ENCODE peak calls at places on chromosomes 3 and 15, in five cellular contexts. J, L, C, Y and F are unnamed samples.

GRCh38 chr15:63491979-63492378 is 12.4 kb upstream of the USP3 start:
- DNase-seq in J (no peak), L (no peak), C (peak; percentile 44), Y (no peak), F (no peak)

GRCh38 chr3:21846976-21847375 is 96.0 kb upstream of the ZNF385D start:
- DNase-seq in J (no peak), L (no peak), C (no peak), Y (no peak), F (no peak)

GRCh38 chr15:55789066-55789660 is 46.2 kb upstream of the PRTG start:
- DNase-seq in J (no peak), L (peak; percentile 36), C (peak; percentile 87), Y (no peak), F (no peak)

GRCh38 chr3:24551626-24552025 is 57.0 kb upstream of the THRB start:
- DNase-seq in J (no peak), L (no peak), C (no peak), Y (no peak), F (no peak)

GRCh38 chr3:62084558-62084957 is 288.8 kb downstream of the FEZF2 start:
- DNase-seq in J (no peak), L (peak; percentile 37), C (no peak), Y (no peak), F (peak; percentile 30)

GRCh38 chr15:65747265-65747664 is 44.8 kb downstream of the DENND4A start:
- DNase-seq in J (no peak), L (no peak), C (no peak), Y (no peak), F (no peak)

GRCh38 chr3:108293858-108294257 is 2.5 kb upstream of the HHLA2 start:
- DNase-seq in J (no peak), L (no peak), C (no peak), Y (no peak), F (no peak)

GRCh38 chr3:127779747-127780146 is 42.6 kb downstream of the MGLL start:
- DNase-seq in J (no peak), L (no peak), C (no peak), Y (no peak), F (peak; percentile 84)

GRCh38 chr3:122668930-122669730 is 11.5 kb upstream of the PARP14 start:
- DNase-seq in J (no peak), L (peak; percentile 84), C (no peak), Y (no peak), F (no peak)

GRCh38 chr3:82802501-82802900 is 1041.1 kb upstream of the GBE1 start:
- DNase-seq in J (no peak), L (no peak), C (no peak), Y (no peak), F (no peak)

GRCh38 chr15:74382004-74382816 is 14.8 kb upstream of the CYP11A1 start:
- DNase-seq in J (peak; percentile 75), L (peak; percentile 98), C (peak; percentile 97), Y (no peak), F (peak; percentile 69)

GRCh38 chr15:57328479-57329250 is 47.6 kb upstream of the CGNL1 start:
- DNase-seq in J (no peak), L (no peak), C (no peak), Y (no peak), F (no peak)

GRCh38 chr3:195583831-195584542 is at the start of gene APOD:
- DNase-seq in J (peak; percentile 80), L (peak; percentile 33), C (no peak), Y (no peak), F (peak; percentile 48)

GRCh38 chr3:4421121-4421520 is 45.9 kb downstream of the SUMF1 start:
- DNase-seq in J (no peak), L (no peak), C (no peak), Y (no peak), F (no peak)

GRCh38 chr3:39208463-39209055 is 16.2 kb upstream of the XIRP1 start:
- DNase-seq in J (peak; percentile 52), L (peak; percentile 51), C (peak; percentile 87), Y (no peak), F (peak; percentile 73)

GRCh38 chr15:80835338-80835737 is 56.2 kb downstream of the CEMIP start:
- DNase-seq in J (no peak), L (no peak), C (peak; percentile 84), Y (no peak), F (no peak)

GRCh38 chr15:20386198-20386597 is 155.4 kb downstream of the GOLGA6L6 start:
- DNase-seq in J (no peak), L (no peak), C (no peak), Y (no peak), F (no peak)

GRCh38 chr15:63481105-63481810 is 23.1 kb upstream of the USP3 start:
- DNase-seq in J (no peak), L (peak; percentile 45), C (peak; percentile 50), Y (no peak), F (no peak)

GRCh38 chr15:75502360-75502759 is 50.9 kb upstream of the SIN3A start:
- DNase-seq in J (no peak), L (no peak), C (no peak), Y (no peak), F (no peak)

GRCh38 chr15:52673734-52674133 is 5.5 kb downstream of the ATOSA start:
- DNase-seq in J (no peak), L (no peak), C (no peak), Y (no peak), F (no peak)

GRCh38 chr15:70902105-70902504 is 9.5 kb downstream of the LRRC49 start:
- DNase-seq in J (no peak), L (peak; percentile 85), C (peak; percentile 54), Y (peak; percentile 72), F (peak; percentile 68)

GRCh38 chr3:182238141-182238540 is 526.4 kb downstream of the SOX2 start:
- DNase-seq in J (peak; percentile 73), L (no peak), C (peak; percentile 70), Y (no peak), F (no peak)

GRCh38 chr15:94225616-94226015 is 5.7 kb upstream of the MCTP2 start:
- DNase-seq in J (no peak), L (no peak), C (no peak), Y (no peak), F (no peak)

GRCh38 chr15:42001236-42001635 is 19.6 kb downstream of the PLA2G4E start:
- DNase-seq in J (no peak), L (no peak), C (no peak), Y (no peak), F (no peak)

GRCh38 chr15:33086500-33087141 is 107.9 kb downstream of the FMN1 start:
- DNase-seq in J (peak; percentile 53), L (peak; percentile 72), C (no peak), Y (peak; percentile 30), F (peak; percentile 62)

GRCh38 chr15:67917037-67917436 is 77.2 kb upstream of the RNU6-1 start:
- DNase-seq in J (no peak), L (no peak), C (peak; percentile 45), Y (no peak), F (no peak)

GRCh38 chr3:161770532-161771386 is 274.2 kb downstream of the OTOL1 start:
- DNase-seq in J (no peak), L (no peak), C (no peak), Y (no peak), F (no peak)

GRCh38 chr15:81338422-81339007 is 14.6 kb upstream of the STARD5 start:
- DNase-seq in J (no peak), L (no peak), C (no peak), Y (peak; percentile 70), F (peak; percentile 86)

GRCh38 chr3:172223870-172224269 is 184.5 kb downstream of the FNDC3B start:
- DNase-seq in J (no peak), L (no peak), C (no peak), Y (no peak), F (no peak)